ENCODE peak calls at places on chromosomes 7 and 10, in four cellular contexts. One of them, this sample, is unnamed.

GRCh38 chr10:103717341-103718246 is 137.8 kb downstream of the SH3PXD2A start:
- DNase-seq in cardiac fibroblast: no peak
- DNase-seq in cardiac muscle cell: no peak
- DNase-seq in A549: no peak
- DNase-seq in this sample: no peak

GRCh38 chr7:90178592-90179279 is 24.5 kb downstream of the STEAP1 start:
- DNase-seq in cardiac muscle cell: peak
- DNase-seq in A549: peak
- DNase-seq in cardiac fibroblast: peak
- DNase-seq in this sample: peak

GRCh38 chr7:147563669-147564068 is 1026.9 kb upstream of the C7orf33 start:
- DNase-seq in cardiac fibroblast: no peak
- DNase-seq in cardiac muscle cell: no peak
- DNase-seq in A549: no peak
- DNase-seq in this sample: no peak

GRCh38 chr10:34598972-34599371 is 216.1 kb downstream of the PARD3 start:
- DNase-seq in cardiac fibroblast: peak
- DNase-seq in A549: no peak
- DNase-seq in cardiac muscle cell: peak
- DNase-seq in this sample: no peak

GRCh38 chr10:8130973-8131911 is 76.8 kb downstream of the GATA3 start:
- DNase-seq in cardiac fibroblast: peak
- DNase-seq in cardiac muscle cell: peak
- DNase-seq in A549: peak
- DNase-seq in this sample: peak

GRCh38 chr10:87670591-87670990 is 10.9 kb downstream of the PAPSS2 start:
- DNase-seq in A549: no peak
- DNase-seq in cardiac muscle cell: no peak
- DNase-seq in cardiac fibroblast: no peak
- DNase-seq in this sample: no peak

GRCh38 chr10:72328045-72328828 is 26.5 kb downstream of the DNAJB12 start:
- DNase-seq in A549: peak
- DNase-seq in cardiac fibroblast: peak
- DNase-seq in cardiac muscle cell: peak
- DNase-seq in this sample: peak

GRCh38 chr7:68074242-68074641 is 1077.6 kb downstream of the TYW1 start:
- DNase-seq in A549: no peak
- DNase-seq in cardiac muscle cell: no peak
- DNase-seq in cardiac fibroblast: no peak
- DNase-seq in this sample: no peak

GRCh38 chr7:104328308-104328969 is at the start of gene LHFPL3:
- DNase-seq in cardiac muscle cell: peak
- DNase-seq in cardiac fibroblast: no peak
- DNase-seq in A549: no peak
- DNase-seq in this sample: no peak

GRCh38 chr7:13165854-13166253 is 478.4 kb downstream of the ARL4A start:
- DNase-seq in cardiac muscle cell: no peak
- DNase-seq in A549: no peak
- DNase-seq in cardiac fibroblast: no peak
- DNase-seq in this sample: no peak

GRCh38 chr7:2049782-2050510 is 182.8 kb downstream of the MAD1L1 start:
- DNase-seq in cardiac fibroblast: no peak
- DNase-seq in A549: no peak
- DNase-seq in cardiac muscle cell: no peak
- DNase-seq in this sample: no peak

GRCh38 chr7:29375641-29376562 is 181.3 kb downstream of the CHN2 start:
- DNase-seq in cardiac muscle cell: no peak
- DNase-seq in A549: no peak
- DNase-seq in cardiac fibroblast: no peak
- DNase-seq in this sample: peak

GRCh38 chr7:46257766-46258448 is 336.8 kb upstream of the IGFBP3 start:
- DNase-seq in A549: peak
- DNase-seq in cardiac muscle cell: peak
- DNase-seq in cardiac fibroblast: peak
- DNase-seq in this sample: peak

GRCh38 chr10:123142701-123143161 is 5.2 kb upstream of the HMX2 start:
- DNase-seq in A549: no peak
- DNase-seq in cardiac muscle cell: no peak
- DNase-seq in cardiac fibroblast: no peak
- DNase-seq in this sample: no peak

GRCh38 chr7:150971242-150972048 is 6.7 kb downstream of the KCNH2 start:
- DNase-seq in A549: no peak
- DNase-seq in cardiac fibroblast: no peak
- DNase-seq in cardiac muscle cell: no peak
- DNase-seq in this sample: no peak

GRCh38 chr7:45101748-45102147 is 9.7 kb downstream of the TBRG4 start:
- DNase-seq in A549: no peak
- DNase-seq in cardiac fibroblast: no peak
- DNase-seq in cardiac muscle cell: no peak
- DNase-seq in this sample: no peak

GRCh38 chr10:90062786-90063185 is 361.4 kb downstream of the KIF20B start:
- DNase-seq in cardiac fibroblast: no peak
- DNase-seq in cardiac muscle cell: no peak
- DNase-seq in A549: no peak
- DNase-seq in this sample: no peak

GRCh38 chr7:36690514-36691187 is 33.6 kb downstream of the AOAH start:
- DNase-seq in cardiac fibroblast: no peak
- DNase-seq in cardiac muscle cell: no peak
- DNase-seq in A549: no peak
- DNase-seq in this sample: no peak

GRCh38 chr10:54060572-54060971 is 740.5 kb downstream of the PCDH15 start:
- DNase-seq in A549: no peak
- DNase-seq in cardiac fibroblast: no peak
- DNase-seq in cardiac muscle cell: no peak
- DNase-seq in this sample: no peak

GRCh38 chr10:90925078-90926029 is 4.5 kb upstream of the ANKRD1 start:
- DNase-seq in cardiac muscle cell: no peak
- DNase-seq in A549: no peak
- DNase-seq in cardiac fibroblast: no peak
- DNase-seq in this sample: no peak

GRCh38 chr10:133294189-133294588 is 14.5 kb downstream of the TUBGCP2 start:
- DNase-seq in A549: no peak
- DNase-seq in cardiac muscle cell: no peak
- DNase-seq in cardiac fibroblast: no peak
- DNase-seq in this sample: no peak

GRCh38 chr10:100008708-100009282 is 952 bp downstream of the DNMBP start:
- DNase-seq in A549: no peak
- DNase-seq in cardiac muscle cell: no peak
- DNase-seq in cardiac fibroblast: no peak
- DNase-seq in this sample: peak

GRCh38 chr10:100008142-100008522 is 1.6 kb downstream of the DNMBP start:
- DNase-seq in cardiac muscle cell: peak
- DNase-seq in A549: no peak
- DNase-seq in cardiac fibroblast: peak
- DNase-seq in this sample: peak

GRCh38 chr10:100007239-100008141 is 2.3 kb downstream of the DNMBP start:
- DNase-seq in cardiac muscle cell: no peak
- DNase-seq in cardiac fibroblast: peak
- DNase-seq in A549: no peak
- DNase-seq in this sample: peak

GRCh38 chr10:100009283-100009792 is 409 bp downstream of the DNMBP start:
- DNase-seq in cardiac fibroblast: peak
- DNase-seq in cardiac muscle cell: no peak
- DNase-seq in A549: peak
- DNase-seq in this sample: peak

DNA sequence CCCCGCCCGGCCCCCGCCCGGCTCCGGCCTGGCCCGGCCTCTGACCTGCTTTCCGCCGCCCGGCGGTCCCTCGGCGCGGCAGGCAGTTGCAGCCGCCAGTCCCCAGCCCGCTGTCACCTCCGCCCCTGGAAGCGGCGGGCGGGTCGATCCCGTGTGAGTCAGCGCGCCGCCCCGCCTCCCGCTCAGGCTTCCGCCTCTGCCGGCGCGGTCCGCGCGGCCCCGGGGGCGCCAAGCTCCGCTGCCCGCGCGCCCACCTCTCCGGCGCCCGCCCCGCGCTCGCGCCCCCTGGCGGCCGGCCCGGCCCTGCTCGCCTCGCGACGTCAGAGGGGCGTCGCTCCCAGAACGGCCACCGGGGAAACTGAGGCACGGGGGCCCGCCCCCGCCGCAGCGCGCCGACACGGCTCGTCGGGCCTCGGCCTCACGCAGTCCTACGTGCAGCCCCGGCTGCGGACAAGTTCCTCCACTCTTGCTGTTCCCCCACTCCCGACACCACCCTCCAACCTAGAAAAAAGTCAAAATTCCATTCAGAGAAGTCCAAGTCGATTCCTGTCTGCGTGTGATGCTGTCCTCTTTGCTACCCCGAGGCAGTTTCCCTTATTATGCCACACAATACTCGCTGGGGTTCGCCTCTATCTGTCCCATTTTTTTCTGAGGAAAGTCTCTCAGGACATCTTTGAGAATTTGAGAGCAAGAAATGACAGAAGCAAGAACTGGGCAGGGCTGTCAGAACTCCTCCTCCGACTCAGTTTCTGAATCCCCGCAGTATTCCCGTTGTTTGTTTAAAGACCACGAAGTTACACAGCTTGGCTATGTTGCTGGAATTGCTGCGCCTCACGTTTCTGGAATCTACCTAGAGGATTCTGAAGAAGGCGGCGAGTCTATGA is at the start of gene DNMBP:
- DNase-seq in cardiac muscle cell: peak
- DNase-seq in A549: peak
- DNase-seq in cardiac fibroblast: peak
- DNase-seq in this sample: peak
- TF ChIP-seq CTCF in cardiac muscle cell: peak
- TF ChIP-seq CTCF in A549: peak
- TF ChIP-seq CTCF in cardiac fibroblast: no peak
- TF ChIP-seq CTCF in this sample: peak

GRCh38 chr7:154789404-154789803 is 213.5 kb downstream of the PAXIP1 start:
- DNase-seq in A549: no peak
- DNase-seq in cardiac fibroblast: no peak
- DNase-seq in cardiac muscle cell: no peak
- DNase-seq in this sample: no peak
- TF ChIP-seq CTCF in A549: peak
- TF ChIP-seq CTCF in cardiac fibroblast: no peak
- TF ChIP-seq CTCF in cardiac muscle cell: no peak
- TF ChIP-seq CTCF in this sample: no peak

DNA sequence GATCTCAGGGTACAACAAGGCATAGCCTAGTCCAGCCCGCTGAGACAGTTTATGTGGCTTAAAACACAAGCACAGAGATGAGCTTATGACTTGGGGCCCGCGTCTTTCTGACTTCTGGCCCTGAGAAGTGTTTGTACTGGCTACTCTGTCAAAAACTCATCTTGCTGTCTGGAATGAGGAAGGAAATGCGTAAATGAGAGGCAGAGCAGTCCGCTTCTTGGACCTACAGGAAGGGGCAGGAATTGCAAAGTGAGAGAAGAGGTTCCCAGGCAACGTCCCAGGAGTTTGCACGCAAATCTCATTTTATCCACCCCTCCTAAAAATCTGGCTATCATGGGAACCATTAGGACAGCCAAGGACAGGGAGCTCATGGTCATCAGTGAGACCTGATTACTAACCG is 5.5 kb downstream of the ANXA11 start:
- DNase-seq in A549: no peak
- DNase-seq in cardiac fibroblast: peak
- DNase-seq in cardiac muscle cell: peak
- DNase-seq in this sample: peak
- TF ChIP-seq CTCF in A549: no peak
- TF ChIP-seq CTCF in cardiac fibroblast: peak
- TF ChIP-seq CTCF in cardiac muscle cell: peak
- TF ChIP-seq CTCF in this sample: peak

DNA sequence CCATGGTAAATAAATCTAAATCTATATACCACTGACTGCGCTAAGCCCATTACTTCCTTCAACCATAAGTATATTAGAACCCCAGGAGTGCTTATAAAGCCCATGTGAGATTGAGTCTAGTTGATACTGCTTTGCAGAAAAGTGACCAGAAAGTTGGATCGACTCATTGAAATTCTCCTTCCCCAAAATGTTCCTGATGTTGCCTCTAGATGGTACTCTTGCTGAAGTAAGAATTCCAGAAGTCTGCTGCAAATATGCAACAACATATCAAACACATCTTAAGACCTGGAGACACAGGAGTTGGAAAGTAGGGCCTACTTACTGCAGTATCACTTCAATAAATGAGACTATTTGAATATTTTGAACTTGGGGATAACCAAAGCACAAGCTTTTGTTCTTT is 550.8 kb downstream of the IPMK start:
- DNase-seq in A549: no peak
- DNase-seq in cardiac muscle cell: peak
- DNase-seq in cardiac fibroblast: peak
- DNase-seq in this sample: peak
- TF ChIP-seq CTCF in A549: peak
- TF ChIP-seq CTCF in cardiac muscle cell: peak
- TF ChIP-seq CTCF in cardiac fibroblast: peak
- TF ChIP-seq CTCF in this sample: peak

GRCh38 chr10:132071667-132072066 is 5.9 kb downstream of the JAKMIP3 start:
- DNase-seq in cardiac fibroblast: no peak
- DNase-seq in cardiac muscle cell: no peak
- DNase-seq in A549: no peak
- DNase-seq in this sample: no peak
- TF ChIP-seq CTCF in cardiac fibroblast: no peak
- TF ChIP-seq CTCF in cardiac muscle cell: no peak
- TF ChIP-seq CTCF in A549: no peak
- TF ChIP-seq CTCF in this sample: no peak

GRCh38 chr7:100875356-100875751 is 451 bp downstream of the SRRT start:
- DNase-seq in A549: no peak
- DNase-seq in cardiac fibroblast: no peak
- DNase-seq in cardiac muscle cell: no peak
- DNase-seq in this sample: no peak

GRCh38 chr7:100874300-100874576 is 665 bp upstream of the SRRT start:
- DNase-seq in cardiac fibroblast: no peak
- DNase-seq in cardiac muscle cell: no peak
- DNase-seq in A549: no peak
- DNase-seq in this sample: no peak

GRCh38 chr7:100873599-100874299 is 1.2 kb upstream of the SRRT start:
- DNase-seq in cardiac muscle cell: no peak
- DNase-seq in A549: no peak
- DNase-seq in cardiac fibroblast: no peak
- DNase-seq in this sample: no peak

GRCh38 chr7:100878013-100878412 is 3.1 kb downstream of the SRRT start:
- DNase-seq in cardiac fibroblast: no peak
- DNase-seq in A549: no peak
- DNase-seq in cardiac muscle cell: no peak
- DNase-seq in this sample: no peak

GRCh38 chr7:100874577-100875355 is at the start of gene SRRT:
- DNase-seq in cardiac muscle cell: peak
- DNase-seq in A549: peak
- DNase-seq in cardiac fibroblast: peak
- DNase-seq in this sample: peak
- TF ChIP-seq CTCF in cardiac muscle cell: no peak
- TF ChIP-seq CTCF in A549: no peak
- TF ChIP-seq CTCF in cardiac fibroblast: peak
- TF ChIP-seq CTCF in this sample: peak

DNA sequence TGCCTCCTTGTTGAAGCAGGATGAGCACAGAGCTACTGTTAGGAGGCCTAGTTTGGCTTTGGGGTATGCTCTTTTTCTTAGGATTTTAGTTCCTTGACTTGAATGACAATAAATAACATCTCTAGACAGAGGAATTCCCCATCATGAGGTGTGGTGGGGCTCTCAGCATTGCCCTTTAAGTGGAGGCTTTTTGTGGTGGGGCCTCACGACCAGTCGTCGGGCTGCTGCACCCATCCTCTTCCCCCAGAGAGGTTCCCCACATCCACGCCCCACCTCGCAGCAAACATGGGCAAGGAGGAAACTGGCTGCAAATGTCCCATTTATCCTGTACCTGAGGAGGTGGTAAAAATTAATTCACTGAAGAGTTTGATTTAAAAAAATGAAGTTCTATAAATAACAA is 36.1 kb upstream of the TARP start:
- DNase-seq in cardiac fibroblast: no peak
- DNase-seq in cardiac muscle cell: no peak
- DNase-seq in A549: no peak
- DNase-seq in this sample: no peak
- TF ChIP-seq CTCF in cardiac fibroblast: no peak
- TF ChIP-seq CTCF in cardiac muscle cell: no peak
- TF ChIP-seq CTCF in A549: no peak
- TF ChIP-seq CTCF in this sample: no peak